ENCODE peak calls at places on chromosomes 2 and 18, in ten cellular contexts. N is brain microvascular endothelial cell, O is BJ, B is mammary epithelial cell, P is pancreas, K is fibroblast of pulmonary artery, D is A673, F is GM12865, Z is SK-N-SH, V is endodermal cell. H is an unnamed sample.

GRCh38 chr2:23280401-23280800 is 104.6 kb upstream of the KLHL29 start:
- DNase-seq in N (no peak), O (no peak), B (peak; percentile 86), P (no peak), K (no peak), D (no peak), F (no peak), Z (no peak), V (no peak), H (no peak)

GRCh38 chr2:10909050-10909995 is 2.4 kb upstream of the KCNF1 start:
- DNase-seq in N (no peak), O (no peak), B (no peak), P (no peak), K (no peak), D (peak; percentile 57), F (peak; percentile 12), Z (peak; percentile 88), V (peak; percentile 92), H (no peak)

GRCh38 chr18:58158008-58158407 is 114.0 kb downstream of the NEDD4L start:
- DNase-seq in N (peak; percentile 18), O (no peak), B (no peak), P (no peak), K (no peak), D (no peak), F (no peak), Z (no peak), V (no peak), H (no peak)

GRCh38 chr2:88074854-88075292 is 7.2 kb downstream of the SMYD1 start:
- DNase-seq in N (peak; percentile 48), O (peak; percentile 62), B (peak; percentile 82), P (no peak), K (peak; percentile 39), D (peak; percentile 44), F (no peak), Z (no peak), V (no peak), H (peak; percentile 35)

GRCh38 chr18:31819106-31819924 is 58.6 kb upstream of the SLC25A52 start:
- DNase-seq in N (peak; percentile 22), O (no peak), B (peak; percentile 37), P (no peak), K (peak; percentile 79), D (peak; percentile 68), F (peak; percentile 64), Z (peak; percentile 34), V (peak; percentile 72), H (peak; percentile 53)

GRCh38 chr2:169768262-169768995 is 30.2 kb upstream of the SSB start:
- DNase-seq in N (no peak), O (no peak), B (no peak), P (no peak), K (no peak), D (no peak), F (peak; percentile 19), Z (no peak), V (no peak), H (no peak)

GRCh38 chr2:189146553-189146952 is 33.0 kb downstream of the COL5A2 start:
- DNase-seq in N (no peak), O (no peak), B (no peak), P (no peak), K (no peak), D (no peak), F (no peak), Z (no peak), V (no peak), H (no peak)

GRCh38 chr2:16855183-16855582 is 189.5 kb upstream of the CYRIA start:
- DNase-seq in N (no peak), O (no peak), B (no peak), P (no peak), K (no peak), D (no peak), F (no peak), Z (no peak), V (no peak), H (no peak)

GRCh38 chr2:127685410-127686110 is 10.2 kb upstream of the LIMS2 start:
- DNase-seq in N (no peak), O (no peak), B (no peak), P (no peak), K (no peak), D (no peak), F (no peak), Z (peak; percentile 5), V (no peak), H (no peak)

GRCh38 chr18:7273301-7273911 is 42.5 kb downstream of the LRRC30 start:
- DNase-seq in N (peak; percentile 63), O (no peak), B (peak; percentile 2), P (peak; percentile 46), K (peak; percentile 93), D (peak; percentile 22), F (no peak), Z (no peak), V (peak; percentile 74), H (peak; percentile 76)

GRCh38 chr2:111100087-111100764 is 20.5 kb upstream of the BCL2L11 start:
- DNase-seq in N (no peak), O (no peak), B (no peak), P (no peak), K (no peak), D (no peak), F (peak; percentile 32), Z (no peak), V (no peak), H (no peak)

GRCh38 chr2:122300758-122301157 is 545.3 kb downstream of the TSN start:
- DNase-seq in N (no peak), O (no peak), B (peak; percentile 6), P (no peak), K (no peak), D (peak; percentile 36), F (peak; percentile 45), Z (no peak), V (no peak), H (no peak)

GRCh38 chr2:173751245-173751975 is 213.8 kb downstream of the SP3 start:
- DNase-seq in N (no peak), O (no peak), B (no peak), P (no peak), K (no peak), D (no peak), F (no peak), Z (no peak), V (peak; percentile 53), H (no peak)

GRCh38 chr2:173750332-173750731 is 214.8 kb downstream of the SP3 start:
- DNase-seq in N (no peak), O (no peak), B (no peak), P (no peak), K (peak; percentile 36), D (peak; percentile 78), F (no peak), Z (no peak), V (peak; percentile 75), H (peak; percentile 48)

GRCh38 chr2:173747037-173747436 is 218.1 kb downstream of the SP3 start:
- DNase-seq in N (no peak), O (no peak), B (no peak), P (no peak), K (no peak), D (no peak), F (no peak), Z (no peak), V (no peak), H (no peak)

GRCh38 chr2:173750831-173751230 is 214.3 kb downstream of the SP3 start:
- DNase-seq in N (no peak), O (no peak), B (no peak), P (no peak), K (no peak), D (no peak), F (no peak), Z (no peak), V (no peak), H (no peak)

GRCh38 chr2:173749315-173749714 is 215.9 kb downstream of the SP3 start:
- DNase-seq in N (peak; percentile 17), O (no peak), B (peak; percentile 6), P (no peak), K (peak; percentile 65), D (no peak), F (no peak), Z (no peak), V (no peak), H (peak; percentile 61)
- TF ChIP-seq CTCF in N (peak; percentile 65), O (peak; percentile 56), B (no peak), P (no peak), K (peak; percentile 56), D (peak; percentile 12), F (no peak), Z (peak; percentile 57), V (peak; percentile 60), H (peak; percentile 57)

DNA sequence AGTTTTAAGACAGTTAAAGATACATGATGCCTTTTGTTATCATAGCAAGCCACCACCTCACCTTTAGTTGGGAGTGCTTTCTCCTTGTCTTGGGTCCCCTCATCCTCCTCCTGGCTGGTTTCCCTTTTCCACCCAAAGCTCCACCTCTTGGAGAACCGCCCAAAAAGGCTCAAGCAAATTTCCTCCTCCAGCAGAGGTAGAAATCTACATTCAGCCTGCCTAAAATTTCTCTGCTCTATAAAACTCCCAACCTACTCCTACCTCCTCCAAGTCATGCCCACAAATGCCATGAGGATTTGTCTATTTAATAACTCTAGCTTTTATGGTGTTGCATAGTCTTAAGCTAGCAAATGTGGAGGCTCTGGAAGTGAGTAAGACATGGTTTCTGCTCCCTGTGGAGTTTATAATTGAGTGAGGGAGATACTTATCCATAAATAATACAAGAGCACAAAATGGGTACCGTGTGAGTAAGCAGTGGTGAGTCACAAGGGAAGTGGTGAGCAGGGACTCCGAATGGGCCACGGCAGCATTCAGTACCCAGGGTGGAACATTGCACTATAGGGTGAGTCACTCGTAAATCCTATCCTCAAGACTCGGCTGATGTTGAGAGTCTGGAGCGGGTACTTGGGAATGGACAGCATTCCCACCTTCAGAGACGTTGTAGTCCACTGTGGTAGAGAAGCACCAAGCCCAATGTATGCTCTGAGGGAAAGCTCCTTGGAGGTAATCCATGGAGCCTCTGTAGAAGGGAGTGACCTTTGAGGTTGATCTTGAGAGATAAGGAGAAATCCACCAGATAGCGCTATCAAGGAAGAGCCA is 146.3 kb downstream of the RTN4 start:
- DNase-seq in N (peak; percentile 98), O (peak; percentile 98), B (peak; percentile 99), P (no peak), K (peak; percentile 96), D (peak; percentile 96), F (peak; percentile 14), Z (no peak), V (no peak), H (peak; percentile 98)
- H3K4me3 ChIP-seq in N (no peak overlapping the region), O (no peak overlapping the region), B (no peak overlapping the region), P (no peak overlapping the region), K (no peak overlapping the region), D (no peak overlapping the region), F (no peak overlapping the region), Z (no peak overlapping the region), V (no peak overlapping the region), H (no peak overlapping the region)

GRCh38 chr2:100610381-100610831 is 47.6 kb downstream of the PDCL3 start:
- DNase-seq in N (peak; percentile 75), O (no peak), B (peak; percentile 37), P (peak; percentile 21), K (peak; percentile 68), D (peak; percentile 78), F (peak; percentile 56), Z (peak; percentile 80), V (peak; percentile 90), H (peak; percentile 55)
- TF ChIP-seq CTCF in N (peak; percentile 86), O (peak; percentile 83), B (peak; percentile 50), P (peak; percentile 32), K (peak; percentile 75), D (peak; percentile 76), F (peak; percentile 68), Z (peak; percentile 80), V (peak; percentile 72), H (peak; percentile 75)

DNA sequence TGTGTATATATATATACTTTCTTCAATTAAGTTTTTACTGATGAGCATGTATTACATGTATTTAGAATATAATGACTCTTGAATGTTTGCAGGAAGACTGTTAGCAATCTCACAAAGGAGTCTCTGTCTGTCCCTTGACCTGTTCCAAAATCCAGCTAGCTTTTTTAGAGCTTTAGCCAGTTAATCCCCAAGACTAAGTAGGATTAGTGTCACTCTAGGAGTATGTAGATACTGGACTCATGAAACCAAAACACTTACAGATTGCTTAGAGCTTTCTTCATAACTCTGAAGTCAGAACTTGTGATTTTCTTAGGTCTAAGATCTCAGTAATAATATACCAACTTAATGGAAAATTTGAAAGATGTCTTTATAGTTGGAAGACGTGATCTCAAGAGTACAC is 2.2 kb downstream of the UBXN4 start:
- DNase-seq in N (no peak), O (no peak), B (no peak), P (no peak), K (no peak), D (peak; percentile 17), F (no peak), Z (no peak), V (no peak), H (peak; percentile 8)
- H3K4me3 ChIP-seq in N (peak overlapping the region; percentile 86), O (peak overlapping the region; percentile 87), B (peak overlapping the region; percentile 94), P (peak overlapping the region; percentile 97), K (peak overlapping the region; percentile 90), D (peak overlapping the region; percentile 97), F (peak overlapping the region; percentile 87), Z (peak overlapping the region; percentile 79), V (peak overlapping the region; percentile 88), H (peak overlapping the region; percentile 89)

H was measured in astrocyte of the spinal cord.